ENCODE peak calls at places on chromosomes 7 and 10, in five cellular contexts. W is right atrium auricular region; Z is breast epithelium; M is naive thymus-derived CD4-positive, alpha-beta T cell; B is choroid plexus epithelial cell. U is an unnamed sample.

GRCh38 chr10:7541137-7542087 is 125.4 kb downstream of the ITIH5 start:
- DNase-seq in M (no peak), Z (peak; percentile 65), W (no peak), B (peak; percentile 4), U (no peak)

GRCh38 chr7:115775981-115776380 is 254.6 kb downstream of the TFEC start:
- DNase-seq in Z (no peak), B (no peak), W (no peak), M (no peak), U (no peak)

GRCh38 chr7:80783688-80784327 is 135.0 kb downstream of the SEMA3C start:
- DNase-seq in Z (no peak), W (no peak), M (no peak), B (peak; percentile 64), U (no peak)

GRCh38 chr7:117717341-117717740 is 155.9 kb downstream of the CTTNBP2 start:
- DNase-seq in M (no peak), W (no peak), Z (no peak), B (no peak), U (no peak)

GRCh38 chr10:58576736-58577366 is 64.2 kb downstream of the BICC1 start:
- DNase-seq in Z (no peak), W (no peak), M (no peak), B (no peak), U (peak; percentile 25)

GRCh38 chr7:5348134-5349004 is 65.6 kb downstream of the SLC29A4 start:
- DNase-seq in B (no peak), W (no peak), Z (no peak), M (no peak), U (no peak)

GRCh38 chr7:6917258-6917657 is 91.2 kb upstream of the CCZ1B start:
- DNase-seq in B (no peak), Z (no peak), M (no peak), W (no peak), U (no peak)

GRCh38 chr7:129515381-129515780 is 13.1 kb downstream of the SMKR1 start:
- DNase-seq in Z (no peak), M (no peak), W (no peak), B (no peak), U (no peak)

GRCh38 chr7:90625562-90625961 is 29.4 kb downstream of the CDK14 start:
- DNase-seq in B (peak; percentile 71), Z (peak; percentile 23), W (no peak), M (no peak), U (peak; percentile 77)

GRCh38 chr7:91603707-91604106 is 276.8 kb downstream of the MTERF1 start:
- DNase-seq in M (no peak), W (no peak), B (no peak), Z (no peak), U (no peak)

GRCh38 chr10:11609492-11610093 is 1.9 kb downstream of the USP6NL start:
- DNase-seq in M (no peak), W (no peak), Z (no peak), B (no peak), U (no peak)

GRCh38 chr7:107138696-107139420 is 29.9 kb upstream of the HBP1 start:
- DNase-seq in M (no peak), W (no peak), B (peak; percentile 16), Z (no peak), U (peak; percentile 64)

GRCh38 chr10:46515402-46516192 is 40.9 kb downstream of the GPRIN2 start:
- DNase-seq in M (no peak), B (no peak), W (no peak), Z (peak; percentile 7), U (no peak)

GRCh38 chr10:73480158-73480557 is 15.7 kb downstream of the PPP3CB start:
- DNase-seq in M (no peak), Z (no peak), B (peak; percentile 67), W (no peak), U (peak; percentile 31)
- H3K4me3 ChIP-seq in M (no peak overlapping the region), Z (no peak overlapping the region), B (no peak overlapping the region), W (no peak overlapping the region), U (no peak overlapping the region)

GRCh38 chr10:86681722-86682386 is 13.5 kb downstream of the LDB3 start:
- DNase-seq in M (no peak), W (no peak), Z (no peak), B (no peak), U (no peak)
- H3K4me3 ChIP-seq in M (no peak overlapping the region), W (no peak overlapping the region), Z (no peak overlapping the region), B (no peak overlapping the region), U (no peak overlapping the region)

DNA sequence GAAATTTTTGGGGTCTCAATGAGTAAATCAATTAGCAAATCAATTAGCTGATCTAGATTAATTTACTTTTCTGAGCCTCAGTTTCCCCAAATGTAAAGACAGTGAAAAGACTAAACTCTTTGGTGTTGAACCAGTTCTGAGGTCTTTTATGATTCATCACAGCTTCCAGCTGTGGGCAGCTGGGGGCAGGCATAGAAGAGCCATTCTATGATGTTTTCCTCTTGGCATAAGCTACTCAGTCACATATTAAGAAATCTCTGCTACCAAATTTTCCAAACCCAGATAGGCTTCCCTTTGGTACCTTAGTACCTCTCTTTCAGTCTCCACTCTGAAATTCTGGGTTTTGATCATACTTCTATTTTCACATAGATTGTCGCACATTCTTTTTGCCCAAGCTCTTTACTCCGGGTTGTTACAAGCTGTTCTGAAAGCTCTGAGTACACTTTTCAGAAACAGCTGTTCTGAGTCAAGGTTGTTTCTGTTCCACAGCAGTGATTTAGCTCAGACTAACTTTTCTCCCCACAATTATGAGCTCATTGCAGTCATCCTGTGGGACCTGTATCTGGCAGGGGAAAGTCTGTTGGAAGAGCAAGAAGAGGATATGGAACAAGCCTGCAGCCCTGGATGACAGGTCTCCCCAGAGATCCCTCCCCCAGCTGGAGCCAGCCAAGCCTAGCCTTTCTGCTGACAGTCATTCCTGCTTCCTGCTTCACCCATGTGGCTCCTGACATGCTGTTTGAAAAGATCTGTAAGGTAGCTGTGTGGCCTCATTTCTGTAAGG is 599.6 kb upstream of the GHITM start:
- DNase-seq in M (no peak), B (peak; percentile 16), W (peak; percentile 83), Z (no peak), U (peak; percentile 28)
- H3K4me3 ChIP-seq in M (no peak overlapping the region), B (no peak overlapping the region), W (no peak overlapping the region), Z (no peak overlapping the region), U (no peak overlapping the region)

GRCh38 chr7:33825644-33826043 is 79.7 kb upstream of the BMPER start:
- DNase-seq in M (no peak), B (no peak), Z (no peak), W (no peak), U (no peak)

GRCh38 chr7:33819658-33820057 is 85.7 kb upstream of the BMPER start:
- DNase-seq in B (no peak), Z (no peak), W (no peak), M (no peak), U (no peak)

GRCh38 chr7:33823913-33824312 is 81.4 kb upstream of the BMPER start:
- DNase-seq in W (no peak), Z (no peak), B (no peak), M (no peak), U (no peak)

GRCh38 chr7:33821970-33822369 is 83.4 kb upstream of the BMPER start:
- DNase-seq in B (no peak), W (no peak), M (no peak), Z (no peak), U (no peak)

GRCh38 chr7:33824911-33825459 is 80.4 kb upstream of the BMPER start:
- DNase-seq in B (peak; percentile 33), W (no peak), M (no peak), Z (no peak), U (no peak)
- H3K4me3 ChIP-seq in B (no peak overlapping the region), W (no peak overlapping the region), M (no peak overlapping the region), Z (no peak overlapping the region), U (no peak overlapping the region)

GRCh38 chr10:69321037-69321715 is 42.9 kb downstream of the HK1 start:
- DNase-seq in W (no peak), Z (no peak), B (no peak), M (no peak), U (no peak)
- H3K4me3 ChIP-seq in W (no peak overlapping the region), Z (peak overlapping the region; percentile 8), B (no peak overlapping the region), M (no peak overlapping the region), U (no peak overlapping the region)

GRCh38 chr10:32346134-32346550 is 816 bp downstream of the EPC1 start:
- DNase-seq in Z (peak; percentile 95), B (peak; percentile 98), M (peak; percentile 97), W (peak; percentile 95), U (peak; percentile 97)

GRCh38 chr10:32341596-32341995 is 5.4 kb downstream of the EPC1 start:
- DNase-seq in W (no peak), M (no peak), B (no peak), Z (no peak), U (no peak)

GRCh38 chr10:32337343-32337742 is 9.6 kb downstream of the EPC1 start:
- DNase-seq in B (no peak), Z (no peak), M (no peak), W (no peak), U (no peak)

GRCh38 chr10:32338262-32338661 is 8.7 kb downstream of the EPC1 start:
- DNase-seq in M (no peak), B (no peak), Z (no peak), W (no peak), U (no peak)

DNA sequence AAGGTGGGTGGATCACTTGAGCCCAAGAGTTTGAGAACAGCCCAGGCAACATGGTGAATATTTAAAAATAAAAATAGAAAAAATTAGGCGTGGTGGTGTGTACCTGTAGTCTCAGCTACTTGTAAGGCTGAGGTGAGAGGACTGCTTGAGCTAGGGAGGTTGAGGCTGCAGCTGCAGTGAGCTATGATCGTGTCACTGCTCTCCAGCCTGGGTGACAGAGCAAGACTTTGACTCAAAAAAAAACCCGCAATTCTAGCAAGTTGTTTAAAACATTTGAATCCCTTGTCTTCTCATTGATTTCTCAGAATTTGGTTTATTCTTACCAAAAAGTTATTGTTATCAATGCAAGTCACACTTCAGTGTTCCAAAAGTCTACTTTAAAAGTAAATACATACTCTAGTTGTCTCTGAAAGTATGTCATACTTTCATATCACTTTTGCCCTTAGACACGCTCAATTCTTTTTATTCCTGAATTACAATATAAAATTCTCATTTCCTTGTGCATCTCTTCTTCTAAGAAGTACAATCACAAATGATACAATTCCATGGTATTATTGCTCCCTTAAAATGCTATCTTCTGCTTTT is 6.3 kb downstream of the EPC1 start:
- DNase-seq in M (no peak), Z (no peak), B (no peak), W (no peak), U (no peak)
- H3K4me3 ChIP-seq in M (no peak overlapping the region), Z (no peak overlapping the region), B (no peak overlapping the region), W (no peak overlapping the region), U (no peak overlapping the region)

GRCh38 chr7:44984478-44984758 is 5.6 kb upstream of the MYO1G start:
- DNase-seq in M (no peak), B (no peak), Z (no peak), W (no peak), U (no peak)
- H3K4me3 ChIP-seq in M (no peak overlapping the region), B (no peak overlapping the region), Z (peak overlapping the region; percentile 76), W (no peak overlapping the region), U (no peak overlapping the region)

GRCh38 chr7:16070806-16071205 is 350.5 kb downstream of the CRPPA start:
- DNase-seq in M (no peak), W (no peak), B (no peak), Z (no peak), U (no peak)
- H3K4me3 ChIP-seq in M (no peak overlapping the region), W (no peak overlapping the region), B (no peak overlapping the region), Z (no peak overlapping the region), U (no peak overlapping the region)

GRCh38 chr7:44572771-44573170 is 937 bp downstream of the DDX56 start:
- DNase-seq in M (no peak), W (no peak), Z (no peak), B (no peak), U (no peak)
- H3K4me3 ChIP-seq in M (peak overlapping the region; percentile 95), W (peak overlapping the region; percentile 85), Z (peak overlapping the region; percentile 84), B (peak overlapping the region; percentile 97), U (peak overlapping the region; percentile 96)

U was measured in fibroblast of villous mesenchyme.